ENCODE peak calls at places on chromosomes 4 and X, in five cellular contexts. I, F, Z, C and B are unnamed samples.

GRCh38 chr4:25861951-25862410 is 807 bp downstream of the SEL1L3 start:
- DNase-seq in I (peak; percentile 60), F (no peak), Z (no peak), C (peak; percentile 59), B (no peak)

GRCh38 chr4:5592272-5592671 is 116.1 kb downstream of the EVC2 start:
- DNase-seq in I (no peak), F (no peak), Z (no peak), C (no peak), B (no peak)

GRCh38 chrX:111322231-111322855 is 52.1 kb upstream of the CAPN6 start:
- DNase-seq in I (peak; percentile 1), F (no peak), Z (no peak), C (no peak), B (no peak)

GRCh38 chrX:43654431-43655150 is 1.5 kb upstream of the MAOA start:
- DNase-seq in I (peak; percentile 93), F (peak; percentile 72), Z (peak; percentile 91), C (peak; percentile 80), B (peak; percentile 65)

GRCh38 chrX:150366951-150367545 is 3.9 kb downstream of the MAMLD1 start:
- DNase-seq in I (no peak), F (no peak), Z (no peak), C (no peak), B (no peak)

GRCh38 chr4:85798011-85798770 is 323.2 kb downstream of the ARHGAP24 start:
- DNase-seq in I (no peak), F (no peak), Z (no peak), C (no peak), B (no peak)

GRCh38 chrX:39896951-39897740 is 200.6 kb downstream of the BCOR start:
- DNase-seq in I (peak; percentile 90), F (no peak), Z (peak; percentile 35), C (no peak), B (no peak)

GRCh38 chrX:97332963-97333362 is 449.3 kb downstream of the RPA4 start:
- DNase-seq in I (no peak), F (no peak), Z (no peak), C (no peak), B (no peak)

GRCh38 chr4:32251126-32251525 is 1531.0 kb downstream of the PCDH7 start:
- DNase-seq in I (no peak), F (no peak), Z (no peak), C (no peak), B (no peak)

GRCh38 chr4:182179105-182179504 is 64.1 kb upstream of the TENM3 start:
- DNase-seq in I (peak; percentile 67), F (no peak), Z (no peak), C (no peak), B (no peak)

GRCh38 chr4:87118421-87118820 is 102.0 kb downstream of the KLHL8 start:
- DNase-seq in I (no peak), F (no peak), Z (no peak), C (no peak), B (no peak)

GRCh38 chr4:75939890-75940691 is 722 bp downstream of the NAAA start:
- DNase-seq in I (peak; percentile 78), F (peak; percentile 63), Z (peak; percentile 81), C (peak; percentile 87), B (peak; percentile 53)